ENCODE peak calls at places on chromosomes 11 and 22, in seven cellular contexts. N is GM12865; I is T-helper 1 cell; Q is OCI-LY7; Z is stimulated activated effector memory CD8-positive, alpha-beta T cell treated with anti-CD3 and anti-CD28 coated beads, Interleukin-12 subunit alpha, Interleukin-12 subunit beta, amount 100 ng/mL, for 72 hours; S is COR-L47; K is T-helper 17 cell. U is an unnamed sample.

GRCh38 chr22:40928657-40929056 is 22.5 kb upstream of the RBX1 start:
- DNase-seq in S (no peak), Q (no peak), K (no peak), Z (no peak), I (no peak), N (no peak), U (no peak)

GRCh38 chr11:15663778-15664218 is 549.1 kb downstream of the INSC start:
- DNase-seq in S (peak; percentile 81), I (no peak), Q (no peak), Z (no peak), K (no peak), N (no peak), U (no peak)

GRCh38 chr22:25399649-25400151 is 164.8 kb upstream of the GRK3 start:
- DNase-seq in Z (no peak), I (no peak), N (no peak), Q (no peak), S (no peak), K (no peak), U (no peak)

GRCh38 chr22:20099099-20099711 is 16.7 kb upstream of the RANBP1 start:
- DNase-seq in K (no peak), Q (no peak), N (no peak), I (no peak), S (no peak), Z (no peak), U (no peak)

GRCh38 chr11:85953491-85954143 is 98.4 kb downstream of the CCDC83 start:
- DNase-seq in N (no peak), K (no peak), Q (no peak), S (no peak), Z (no peak), I (no peak), U (no peak)

GRCh38 chr11:128653828-128654231 is 40.0 kb upstream of the FLI1 start:
- DNase-seq in I (no peak), N (no peak), S (no peak), Q (no peak), Z (no peak), K (no peak), U (no peak)

GRCh38 chr22:36775589-36775965 is 342 bp downstream of the IFT27 start:
- DNase-seq in N (peak; percentile 43), K (peak; percentile 33), Z (peak; percentile 5), Q (peak; percentile 46), S (peak; percentile 19), I (peak; percentile 23), U (peak; percentile 69)

GRCh38 chr22:36610567-36610966 is 81.6 kb upstream of the EIF3D start:
- DNase-seq in S (no peak), N (no peak), Z (no peak), I (no peak), Q (no peak), K (no peak), U (no peak)

GRCh38 chr11:85531498-85531897 is 95.6 kb downstream of the DLG2 start:
- DNase-seq in I (no peak), N (no peak), K (no peak), S (no peak), Q (no peak), Z (no peak), U (no peak)

GRCh38 chr22:25514436-25514835 is 50.0 kb upstream of the GRK3 start:
- DNase-seq in K (no peak), Q (no peak), I (no peak), N (no peak), Z (no peak), S (no peak), U (no peak)

GRCh38 chr11:3050386-3051325 is 6.6 kb downstream of the CARS1 start:
- DNase-seq in I (no peak), N (no peak), Q (no peak), Z (no peak), K (no peak), S (no peak), U (no peak)

GRCh38 chr11:17734418-17734911 is at the start of gene KCNC1:
- DNase-seq in I (no peak), N (peak; percentile 15), K (no peak), Z (no peak), Q (no peak), S (peak; percentile 81), U (no peak)

GRCh38 chr22:39092111-39092867 is 4.8 kb upstream of the APOBEC3H start:
- DNase-seq in I (no peak), N (peak; percentile 86), Q (no peak), K (no peak), Z (no peak), S (no peak), U (peak; percentile 69)

GRCh38 chr11:6599449-6599848 is 4.0 kb downstream of the RRP8 start:
- DNase-seq in K (no peak), I (no peak), Z (no peak), Q (no peak), S (no peak), N (no peak), U (peak; percentile 34)

GRCh38 chr11:31826530-31827438 is 15.7 kb upstream of the PAX6 start:
- DNase-seq in Q (no peak), Z (no peak), I (no peak), N (no peak), K (no peak), S (no peak), U (no peak)

GRCh38 chr11:92709329-92709728 is 260.1 kb upstream of the MTNR1B start:
- DNase-seq in K (no peak), S (no peak), Q (no peak), Z (no peak), N (no peak), I (no peak), U (no peak)